ENCODE peak calls at places on chromosomes 12 and 14, in four cellular contexts. K, V, Q and W are unnamed samples.

GRCh38 chr14:54221432-54221803 is 175.4 kb upstream of the CDKN3 start:
- DNase-seq in K (no peak), V (no peak), Q (no peak), W (no peak)

GRCh38 chr14:34301107-34301734 is 160.8 kb downstream of the SPTSSA start:
- DNase-seq in K (no peak), V (peak; percentile 55), Q (no peak), W (no peak)

GRCh38 chr12:25590021-25590721 is 37.1 kb upstream of the LMNTD1 start:
- DNase-seq in K (no peak), V (no peak), Q (no peak), W (no peak)

GRCh38 chr12:12892670-12893290 is 1.4 kb downstream of the GPRC5A start:
- DNase-seq in K (peak; percentile 82), V (no peak), Q (no peak), W (peak; percentile 77)

GRCh38 chr12:91111366-91112321 is at the start of gene LUM:
- DNase-seq in K (no peak), V (peak; percentile 35), Q (no peak), W (no peak)

GRCh38 chr12:34392741-34393085 is 370.4 kb downstream of the ALG10 start:
- DNase-seq in K (no peak), V (no peak), Q (peak; percentile 11), W (peak; percentile 39)

GRCh38 chr14:92198804-92199203 is 77.0 kb downstream of the CPSF2 start:
- DNase-seq in K (no peak), V (no peak), Q (no peak), W (no peak)

GRCh38 chr12:122813310-122813713 is 21.9 kb upstream of the HIP1R start:
- DNase-seq in K (no peak), V (no peak), Q (no peak), W (no peak)

GRCh38 chr14:74924061-74924460 is 1.0 kb upstream of the RPS6KL1 start:
- DNase-seq in K (peak; percentile 40), V (no peak), Q (no peak), W (no peak)

GRCh38 chr12:26334621-26335124 is 139.3 kb downstream of the SSPN start:
- DNase-seq in K (no peak), V (no peak), Q (no peak), W (peak; percentile 66)

GRCh38 chr12:106301611-106302321 is 767 bp upstream of the TCP11L2 start:
- DNase-seq in K (peak; percentile 80), V (peak; percentile 52), Q (peak; percentile 53), W (peak; percentile 80)

GRCh38 chr14:74324945-74325361 is 22.2 kb upstream of the ABCD4 start:
- DNase-seq in K (no peak), V (peak; percentile 54), Q (no peak), W (no peak)

GRCh38 chr12:40515041-40515825 is 177.0 kb upstream of the CNTN1 start:
- DNase-seq in K (no peak), V (no peak), Q (no peak), W (no peak)

GRCh38 chr12:31506907-31507306 is 84.0 kb downstream of the DENND5B start:
- DNase-seq in K (no peak), V (peak; percentile 38), Q (no peak), W (no peak)

DNA sequence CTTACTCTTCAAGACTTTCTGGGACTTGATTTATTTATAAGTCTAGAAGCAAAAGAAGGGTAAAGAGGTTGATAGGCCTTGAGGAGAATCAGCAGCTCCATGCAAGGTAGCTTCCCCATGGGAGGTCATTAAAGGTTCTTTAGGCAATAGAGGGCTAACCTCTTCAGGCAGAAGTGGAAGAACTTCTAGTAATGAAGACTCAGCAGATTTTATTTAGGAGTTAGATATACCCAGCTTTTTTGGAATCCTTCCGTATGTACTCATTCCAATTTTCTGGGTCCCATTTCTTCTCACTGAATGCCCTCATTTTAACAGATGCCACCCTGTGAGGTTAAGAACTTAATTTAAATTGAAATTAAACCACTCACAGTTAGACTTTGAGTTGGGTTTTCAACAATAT is 565.6 kb downstream of the LRFN5 start:
- DNase-seq in K (no peak), V (no peak), Q (no peak), W (no peak)
- H3K9me3 ChIP-seq in K (no peaks in the 10 kb centered on the region), V (no peaks in the 10 kb centered on the region), Q (no peaks in the 10 kb centered on the region), W (no peaks in the 10 kb centered on the region)

GRCh38 chr14:20428802-20429201 is 7.2 kb downstream of the KLHL33 start:
- DNase-seq in K (no peak), V (no peak), Q (no peak), W (no peak)

GRCh38 chr14:20427231-20428009 is 8.5 kb downstream of the KLHL33 start:
- DNase-seq in K (no peak), V (no peak), Q (no peak), W (no peak)

GRCh38 chr14:20434701-20435453 is 1.1 kb downstream of the KLHL33 start:
- DNase-seq in K (no peak), V (no peak), Q (peak; percentile 33), W (no peak)

GRCh38 chr14:20428010-20428365 is 8.0 kb downstream of the KLHL33 start:
- DNase-seq in K (no peak), V (no peak), Q (no peak), W (no peak)

DNA sequence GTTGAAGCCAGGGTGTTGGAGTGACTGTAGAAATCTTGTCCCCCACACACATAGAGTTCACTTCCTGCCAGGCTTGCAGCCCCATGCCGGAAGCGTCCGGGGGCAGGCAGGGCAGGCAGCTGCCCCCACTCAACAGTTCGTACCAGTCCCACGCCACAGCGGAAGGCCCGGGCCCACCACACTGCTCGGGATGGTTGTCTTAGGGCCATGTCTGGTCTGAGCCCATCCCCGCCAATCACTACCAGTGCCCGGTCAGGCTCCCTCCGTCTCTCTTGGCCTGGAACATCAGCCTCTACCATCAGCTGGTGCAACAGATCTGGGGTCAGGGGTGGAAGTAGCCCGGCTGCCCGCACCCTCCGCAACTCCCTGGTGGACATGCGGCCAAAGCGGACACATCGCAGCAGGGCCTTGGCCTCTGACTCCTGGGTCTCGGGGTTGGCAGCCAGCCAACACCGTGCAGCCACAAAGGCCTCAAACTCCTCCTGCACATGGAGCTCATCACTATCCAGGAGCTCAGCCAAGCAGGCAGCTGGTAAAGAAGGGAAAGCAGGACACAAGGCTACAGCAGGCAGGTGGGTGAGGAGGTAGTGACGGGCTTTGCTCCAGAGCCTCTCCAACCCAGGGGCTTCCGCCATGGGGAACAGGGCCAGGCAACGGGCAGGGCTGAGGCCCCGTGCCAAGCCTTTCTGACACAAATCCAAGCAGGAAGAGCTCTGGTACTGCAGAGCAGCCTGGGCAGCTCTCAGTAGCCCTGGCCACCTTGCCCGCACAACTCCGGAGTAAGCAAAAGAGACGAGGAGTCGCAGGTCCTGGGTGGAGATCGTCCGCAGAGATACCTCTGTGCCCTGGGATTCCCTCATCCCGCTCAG is 5.9 kb downstream of the KLHL33 start:
- DNase-seq in K (peak; percentile 79), V (no peak), Q (peak; percentile 19), W (no peak)
- H3K4me1 ChIP-seq in K (peaks cover 4% of the 10 kb centered on the region), V (no peaks in the 10 kb centered on the region), Q (no peaks in the 10 kb centered on the region), W (peaks cover 10% of the 10 kb centered on the region)

GRCh38 chr12:53948650-53949593 is 5.8 kb upstream of the HOXC12 start:
- DNase-seq in K (no peak), V (no peak), Q (no peak), W (no peak)
- TF ChIP-seq CTCF in K (no peak), V (no peak), Q (no peak), W (no peak)

GRCh38 chr12:70826156-70826555 is 94.4 kb downstream of the PTPRR start:
- DNase-seq in K (no peak), V (no peak), Q (no peak), W (no peak)
- H3K9me3 ChIP-seq in K (no peaks in the 10 kb centered on the region), V (no peaks in the 10 kb centered on the region), Q (no peaks in the 10 kb centered on the region), W (no peaks in the 10 kb centered on the region)

DNA sequence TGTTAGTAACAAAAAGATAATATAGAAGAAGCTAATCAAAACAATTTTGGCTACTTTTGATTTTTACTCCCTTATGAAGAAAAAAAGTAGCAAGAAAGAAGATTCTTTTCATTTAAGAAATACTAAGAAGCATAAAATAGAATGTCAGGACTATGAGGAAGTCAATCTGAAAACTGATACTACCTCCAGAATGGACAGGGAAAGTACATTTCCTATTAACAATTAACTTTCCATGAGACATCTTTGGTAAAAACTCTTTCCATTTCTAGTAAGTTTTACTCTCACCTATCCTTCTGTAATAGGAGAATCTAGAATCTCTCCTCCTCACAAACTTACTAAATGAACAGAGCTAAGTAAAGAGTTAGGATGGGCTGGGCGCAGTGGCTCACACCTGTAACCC is 51.3 kb upstream of the NPFF start:
- DNase-seq in K (no peak), V (no peak), Q (no peak), W (no peak)
- H3K4me1 ChIP-seq in K (peaks cover 9% of the 10 kb centered on the region), V (no peaks in the 10 kb centered on the region), Q (no peaks in the 10 kb centered on the region), W (peaks cover 19% of the 10 kb centered on the region)

GRCh38 chr14:104798300-104799238 is 2.3 kb upstream of the ZBTB42 start:
- DNase-seq in K (no peak), V (no peak), Q (no peak), W (no peak)

GRCh38 chr14:104801284-104802119 is 601 bp downstream of the ZBTB42 start:
- DNase-seq in K (no peak), V (no peak), Q (no peak), W (peak; percentile 71)

GRCh38 chr14:104800600-104801283 is at the start of gene ZBTB42:
- DNase-seq in K (peak; percentile 94), V (peak; percentile 77), Q (peak; percentile 87), W (peak; percentile 93)

GRCh38 chr14:104799239-104799599 is 1.7 kb upstream of the ZBTB42 start:
- DNase-seq in K (no peak), V (no peak), Q (no peak), W (no peak)

GRCh38 chr14:104799657-104800599 is 973 bp upstream of the ZBTB42 start:
- DNase-seq in K (peak; percentile 95), V (peak; percentile 89), Q (peak; percentile 92), W (peak; percentile 94)
- TF ChIP-seq CTCF in K (peak; percentile 44), V (peak; percentile 38), Q (peak; percentile 27), W (peak; percentile 52)

GRCh38 chr12:126507231-126507630 is 1442.0 kb downstream of the AACS start:
- DNase-seq in K (no peak), V (no peak), Q (no peak), W (no peak)
- H3K9me3 ChIP-seq in K (no peaks in the 10 kb centered on the region), V (no peaks in the 10 kb centered on the region), Q (no peaks in the 10 kb centered on the region), W (no peaks in the 10 kb centered on the region)

GRCh38 chr14:102781063-102781462 is 3.8 kb downstream of the TRAF3 start:
- DNase-seq in K (no peak), V (no peak), Q (no peak), W (no peak)

GRCh38 chr14:102776761-102777710 is at the start of gene TRAF3:
- DNase-seq in K (peak; percentile 88), V (peak; percentile 76), Q (peak; percentile 82), W (peak; percentile 83)

GRCh38 chr14:102779574-102780315 is 2.5 kb downstream of the TRAF3 start:
- DNase-seq in K (no peak), V (no peak), Q (no peak), W (no peak)

GRCh38 chr14:102777711-102778615 is 714 bp downstream of the TRAF3 start:
- DNase-seq in K (peak; percentile 71), V (peak; percentile 36), Q (peak; percentile 48), W (peak; percentile 58)

GRCh38 chr14:102778616-102779351 is 1.5 kb downstream of the TRAF3 start:
- DNase-seq in K (no peak), V (no peak), Q (no peak), W (no peak)
- H3K4me1 ChIP-seq in K (peaks cover 29% of the 10 kb centered on the region), V (peaks cover 9% of the 10 kb centered on the region), Q (no peaks in the 10 kb centered on the region), W (peaks cover 20% of the 10 kb centered on the region)